ENCODE peak calls at places on chromosome 15, in four cellular contexts. V, A, E and H are unnamed samples.

GRCh38 chr15:37095197-37095992 is 5.0 kb downstream of the MEIS2 start:
- DNase-seq in A (no peak), E (no peak), V (peak), H (no peak)

GRCh38 chr15:64090527-64090926 is 3.1 kb downstream of the CIAO2A start:
- DNase-seq in E (no peak), V (no peak), A (no peak), H (no peak)

GRCh38 chr15:89167267-89168176 is 53.9 kb downstream of the RLBP1 start:
- DNase-seq in A (peak), E (no peak), V (no peak), H (no peak)

GRCh38 chr15:73382131-73382530 is 13.4 kb upstream of the HCN4 start:
- DNase-seq in E (no peak), A (no peak), V (no peak), H (no peak)

GRCh38 chr15:30990451-30991300 is 752 bp downstream of the MTMR10 start:
- DNase-seq in V (no peak), A (no peak), E (no peak), H (no peak)

GRCh38 chr15:70382009-70382749 is 284.5 kb upstream of the TLE3 start:
- DNase-seq in E (no peak), V (peak), A (no peak), H (no peak)

GRCh38 chr15:88693191-88693590 is 54.4 kb downstream of the ISG20 start:
- DNase-seq in A (no peak), V (no peak), E (no peak), H (no peak)

GRCh38 chr15:63826513-63826912 is 7.2 kb downstream of the HERC1 start:
- DNase-seq in E (no peak), A (no peak), V (no peak), H (no peak)

GRCh38 chr15:69604050-69604378 is 151.4 kb downstream of the RPLP1 start:
- DNase-seq in A (no peak), E (no peak), V (no peak), H (no peak)

GRCh38 chr15:91263632-91264477 is 163.8 kb downstream of the SV2B start:
- DNase-seq in E (no peak), V (no peak), A (peak), H (no peak)

GRCh38 chr15:29688981-29689723 is 133.1 kb downstream of the TJP1 start:
- DNase-seq in V (peak), E (no peak), A (no peak), H (no peak)

GRCh38 chr15:94411279-94411678 is 179.9 kb downstream of the MCTP2 start:
- DNase-seq in E (no peak), A (no peak), V (no peak), H (no peak)

DNA sequence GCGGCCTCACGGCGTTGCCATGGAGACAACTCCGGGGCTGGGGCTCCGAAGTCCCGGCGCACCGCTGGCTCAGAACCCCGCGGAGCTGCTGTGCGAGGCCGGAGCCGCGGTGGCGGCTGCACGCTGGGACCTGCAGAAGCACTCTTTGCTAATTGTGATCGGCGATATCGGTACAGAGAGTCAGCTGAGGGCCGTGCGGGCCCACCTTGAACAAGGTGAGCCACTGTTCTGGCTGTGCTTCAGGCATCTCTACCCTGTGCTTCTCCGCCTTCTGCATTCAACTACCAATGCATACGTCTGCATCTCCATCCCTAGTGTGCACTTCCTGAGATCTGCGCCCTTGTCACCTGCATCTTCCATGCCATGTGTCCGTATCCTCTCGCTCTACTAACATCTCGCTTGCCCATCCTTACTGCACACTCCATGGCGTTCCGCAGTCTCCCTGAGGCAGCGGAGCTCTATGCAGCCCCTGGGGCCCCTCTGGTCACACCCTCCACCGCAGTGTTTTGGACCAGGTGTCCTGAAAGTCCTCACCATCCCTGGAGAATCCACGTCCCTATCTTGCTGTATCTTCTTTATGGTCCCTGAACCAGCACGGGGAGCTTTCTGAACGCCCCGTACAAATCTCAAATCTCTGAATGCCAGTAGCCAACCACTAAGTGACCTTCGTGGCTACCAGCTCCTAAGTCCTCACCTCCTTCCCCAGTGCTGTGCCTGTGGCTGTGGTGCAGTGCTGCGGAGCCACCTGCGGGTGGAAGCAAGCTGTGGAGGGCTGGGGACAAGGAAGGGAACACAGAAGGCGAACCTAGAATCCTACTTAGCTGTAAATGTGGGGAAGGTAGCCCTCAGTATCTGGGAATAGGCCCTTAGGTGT is 6.2 kb upstream of the MAP1A start:
- DNase-seq in V (no peak), A (no peak), E (no peak), H (peak)
- TF ChIP-seq CTCF in V (no peak), A (no peak), E (peak), H (peak)

GRCh38 chr15:86398986-86399677 is 319.5 kb downstream of the AGBL1 start:
- DNase-seq in V (no peak), A (peak), E (no peak), H (no peak)

GRCh38 chr15:86403221-86403620 is 323.6 kb downstream of the AGBL1 start:
- DNase-seq in E (no peak), V (no peak), A (no peak), H (no peak)

GRCh38 chr15:86403914-86404583 is 324.4 kb downstream of the AGBL1 start:
- DNase-seq in A (no peak), E (no peak), V (no peak), H (no peak)
- TF ChIP-seq CTCF in A (no peak), E (no peak), V (no peak), H (no peak)

GRCh38 chr15:85333132-85333831 is 47.1 kb upstream of the AKAP13 start:
- DNase-seq in A (no peak), V (no peak), E (no peak), H (no peak)

GRCh38 chr15:85329561-85330421 is 50.6 kb upstream of the AKAP13 start:
- DNase-seq in E (no peak), V (no peak), A (no peak), H (no peak)

GRCh38 chr15:85334241-85334640 is 46.2 kb upstream of the AKAP13 start:
- DNase-seq in V (no peak), E (no peak), A (no peak), H (no peak)

GRCh38 chr15:85331666-85332261 is 48.6 kb upstream of the AKAP13 start:
- DNase-seq in A (no peak), E (no peak), V (no peak), H (no peak)

DNA sequence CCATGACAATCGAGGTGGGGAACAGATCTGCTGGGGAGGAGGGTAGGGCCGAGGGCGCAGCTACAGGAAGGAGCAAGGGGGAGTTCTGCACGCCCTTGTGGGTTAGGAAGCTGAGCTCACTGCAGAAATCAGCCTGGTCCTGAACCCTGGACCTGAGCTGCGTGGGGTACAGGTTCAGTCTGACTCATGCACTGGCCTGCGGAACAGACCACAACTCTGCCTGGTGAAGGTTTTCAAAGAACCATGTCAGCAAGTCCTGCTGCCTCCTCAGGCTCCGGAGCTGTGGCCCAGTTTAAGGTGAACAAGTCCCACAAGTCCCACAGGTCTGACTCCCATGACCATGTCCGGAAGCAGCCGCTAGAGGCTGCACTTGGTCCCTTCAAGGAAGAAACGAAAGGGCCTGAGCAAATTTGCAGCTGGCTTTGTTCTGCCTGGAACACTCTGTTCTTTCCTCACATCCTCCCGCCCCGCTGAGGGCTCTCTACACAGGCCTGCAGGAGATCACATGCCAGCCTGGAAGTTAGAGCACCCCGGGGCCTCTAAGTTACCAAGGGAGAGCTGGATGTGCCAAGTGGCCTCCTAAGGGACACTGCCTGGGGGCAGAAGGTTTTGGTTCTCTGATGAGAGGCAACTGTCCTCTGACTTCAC is 49.3 kb upstream of the AKAP13 start:
- DNase-seq in E (peak), A (peak), V (peak), H (peak)
- TF ChIP-seq CTCF in E (peak), A (peak), V (peak), H (peak)

GRCh38 chr15:68316061-68316804 is 38.7 kb downstream of the FEM1B start:
- DNase-seq in E (no peak), V (no peak), A (no peak), H (peak)
- TF ChIP-seq CTCF in E (peak), V (no peak), A (no peak), H (peak)

GRCh38 chr15:98547255-98547654 is 101.1 kb upstream of the IGF1R start:
- DNase-seq in V (no peak), A (no peak), E (no peak), H (no peak)

GRCh38 chr15:98549003-98549402 is 99.3 kb upstream of the IGF1R start:
- DNase-seq in V (no peak), A (no peak), E (no peak), H (no peak)

GRCh38 chr15:98547741-98548166 is 100.6 kb upstream of the IGF1R start:
- DNase-seq in E (no peak), V (no peak), A (peak), H (peak)

GRCh38 chr15:98549741-98550140 is 98.6 kb upstream of the IGF1R start:
- DNase-seq in V (no peak), E (no peak), A (no peak), H (no peak)

GRCh38 chr15:98548172-98548971 is 100.0 kb upstream of the IGF1R start:
- DNase-seq in A (peak), V (peak), E (peak), H (peak)
- TF ChIP-seq CTCF in A (no peak), V (no peak), E (peak), H (peak)

GRCh38 chr15:44130778-44131177 is 64.3 kb downstream of the FRMD5 start:
- DNase-seq in E (no peak), A (no peak), V (no peak), H (no peak)
- TF ChIP-seq CTCF in E (peak), A (no peak), V (no peak), H (no peak)

DNA sequence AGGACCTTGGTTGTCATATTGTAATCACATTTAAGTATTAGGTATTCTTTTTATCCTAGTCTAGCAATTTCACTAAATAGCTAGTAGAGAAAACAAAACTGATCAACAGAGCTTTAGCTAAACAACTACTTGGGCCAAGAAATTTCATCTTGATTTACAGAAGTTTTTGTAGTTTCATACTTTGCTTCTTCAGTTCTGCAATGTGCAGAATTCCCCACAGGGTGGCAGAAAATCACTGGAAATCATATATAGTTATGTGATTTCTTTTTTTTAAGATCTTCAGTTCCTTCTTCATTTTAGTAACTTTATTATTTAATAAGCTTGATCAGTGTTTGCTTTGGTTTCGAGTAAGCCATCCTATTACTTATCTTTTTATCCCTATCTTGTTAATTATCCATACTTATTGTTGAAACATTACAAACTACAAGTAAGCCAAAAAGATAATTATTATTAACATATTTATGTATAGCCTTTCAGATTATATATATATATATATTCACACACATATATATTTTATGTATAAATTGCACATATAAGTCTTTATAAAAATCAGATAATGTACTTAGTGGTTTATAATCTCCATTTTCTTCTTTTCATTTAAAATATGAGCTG is 2.2 kb upstream of the BNIP2 start:
- DNase-seq in A (no peak), E (no peak), V (no peak), H (peak)
- TF ChIP-seq CTCF in A (peak), E (peak), V (peak), H (peak)

GRCh38 chr15:39797407-39797806 is 14.8 kb upstream of the FSIP1 start:
- DNase-seq in E (no peak), A (no peak), V (no peak), H (no peak)
- TF ChIP-seq CTCF in E (no peak), A (no peak), V (no peak), H (no peak)

GRCh38 chr15:75720787-75721461 is 8.3 kb upstream of the CSPG4 start:
- DNase-seq in V (no peak), A (peak), E (no peak), H (no peak)
- TF ChIP-seq CTCF in V (no peak), A (peak), E (no peak), H (peak)

GRCh38 chr15:62547584-62547983 is 382.5 kb upstream of the C2CD4B start:
- DNase-seq in A (peak), V (no peak), E (no peak), H (no peak)

GRCh38 chr15:62554164-62554563 is 389.1 kb upstream of the C2CD4B start:
- DNase-seq in E (no peak), V (no peak), A (no peak), H (no peak)

GRCh38 chr15:62545392-62546227 is 380.5 kb upstream of the C2CD4B start:
- DNase-seq in A (peak), E (peak), V (no peak), H (no peak)

GRCh38 chr15:62544446-62544845 is 379.4 kb upstream of the C2CD4B start:
- DNase-seq in E (no peak), A (no peak), V (no peak), H (no peak)

DNA sequence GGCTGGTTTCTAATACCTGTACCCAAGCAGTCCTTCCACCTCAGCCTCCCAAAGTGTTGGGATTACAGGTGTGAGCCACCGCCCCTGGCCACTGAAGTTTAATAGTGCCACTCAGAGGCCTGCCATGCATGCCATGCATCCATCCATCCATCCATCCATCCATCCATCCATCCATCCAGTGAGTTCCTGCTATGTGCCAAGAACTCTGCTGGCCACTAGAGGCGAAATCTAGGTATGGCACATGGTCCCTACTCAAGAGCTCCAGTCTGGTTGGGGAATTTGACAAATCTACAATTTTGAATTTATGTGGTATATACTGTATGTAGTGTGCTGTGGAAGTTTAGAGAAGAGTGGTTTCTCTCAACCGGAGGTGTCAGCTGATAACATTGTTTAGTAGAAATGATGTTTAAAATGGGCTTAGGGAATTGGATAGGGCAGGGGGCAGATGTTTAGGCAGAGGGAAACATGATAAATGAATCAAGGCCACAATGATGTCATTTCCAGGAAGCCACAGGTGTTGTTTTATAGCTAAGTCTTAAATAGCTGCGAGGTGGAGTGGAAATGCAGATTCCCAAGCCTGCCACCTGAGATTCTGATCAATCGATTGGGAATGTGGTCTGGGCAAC is 384.4 kb upstream of the C2CD4B start:
- DNase-seq in A (no peak), V (no peak), E (no peak), H (peak)
- TF ChIP-seq CTCF in A (peak), V (peak), E (peak), H (peak)